ENCODE peak calls at places on chromosomes 13 and 19, in nine cellular contexts. W, N, A, I, S, R, B, Z and E are unnamed samples.

GRCh38 chr13:72970956-72971355 is 87.8 kb upstream of the KLF5 start:
- DNase-seq in W (peak; percentile 59), N (no peak), A (no peak), I (no peak), S (no peak), R (peak; percentile 74), B (no peak), Z (peak; percentile 12), E (no peak)

GRCh38 chr13:93224545-93224944 is 2.1 kb upstream of the GPC6 start:
- DNase-seq in W (peak; percentile 25), N (peak; percentile 67), A (no peak), I (no peak), S (no peak), R (peak; percentile 95), B (peak; percentile 41), Z (peak; percentile 63), E (no peak)

GRCh38 chr19:30648321-30648720 is 276.1 kb downstream of the ZNF536 start:
- DNase-seq in W (no peak), N (no peak), A (no peak), I (no peak), S (no peak), R (no peak), B (no peak), Z (peak; percentile 23), E (no peak)

GRCh38 chr13:61111529-61111928 is 304.1 kb downstream of the PCDH20 start:
- DNase-seq in W (no peak), N (no peak), A (no peak), I (no peak), S (no peak), R (no peak), B (no peak), Z (no peak), E (no peak)

GRCh38 chr13:23160241-23161175 is 20.3 kb upstream of the SGCG start:
- DNase-seq in W (no peak), N (peak; percentile 53), A (no peak), I (no peak), S (no peak), R (peak; percentile 2), B (peak; percentile 45), Z (no peak), E (peak; percentile 57)

GRCh38 chr13:103349664-103350063 is 283.4 kb upstream of the SLC10A2 start:
- DNase-seq in W (no peak), N (no peak), A (no peak), I (no peak), S (no peak), R (no peak), B (peak; percentile 72), Z (no peak), E (no peak)

GRCh38 chr19:58520257-58520599 is 618 bp upstream of the ZBTB45 start:
- DNase-seq in W (no peak), N (no peak), A (no peak), I (no peak), S (no peak), R (no peak), B (no peak), Z (no peak), E (no peak)

GRCh38 chr13:109481046-109481445 is 305.3 kb downstream of the IRS2 start:
- DNase-seq in W (peak; percentile 88), N (no peak), A (no peak), I (no peak), S (no peak), R (peak; percentile 20), B (no peak), Z (no peak), E (no peak)

GRCh38 chr13:24096659-24097058 is 63.9 kb upstream of the SPATA13 start:
- DNase-seq in W (no peak), N (no peak), A (no peak), I (no peak), S (no peak), R (no peak), B (no peak), Z (no peak), E (no peak)

GRCh38 chr13:29566864-29567263 is 28.6 kb downstream of the SLC7A1 start:
- DNase-seq in W (no peak), N (no peak), A (no peak), I (no peak), S (no peak), R (no peak), B (peak; percentile 8), Z (no peak), E (no peak)

GRCh38 chr19:4172861-4173473 is 9.4 kb downstream of the SIRT6 start:
- DNase-seq in W (peak; percentile 7), N (peak; percentile 92), A (peak; percentile 84), I (peak; percentile 77), S (peak; percentile 53), R (peak; percentile 30), B (peak; percentile 89), Z (peak; percentile 49), E (peak; percentile 48)

GRCh38 chr13:113216165-113217056 is 7.0 kb downstream of the CUL4A start:
- DNase-seq in W (peak; percentile 52), N (peak; percentile 61), A (peak; percentile 29), I (no peak), S (no peak), R (peak; percentile 84), B (peak; percentile 88), Z (peak; percentile 60), E (peak; percentile 70)

GRCh38 chr13:20136781-20137703 is 23.8 kb downstream of the GJA3 start:
- DNase-seq in W (no peak), N (peak; percentile 79), A (no peak), I (peak; percentile 44), S (no peak), R (peak; percentile 9), B (no peak), Z (no peak), E (no peak)

GRCh38 chr13:92510416-92510815 is 716.2 kb upstream of the GPC6 start:
- DNase-seq in W (peak; percentile 36), N (no peak), A (no peak), I (no peak), S (no peak), R (peak; percentile 72), B (no peak), Z (peak; percentile 42), E (peak; percentile 3)

GRCh38 chr19:51101171-51101865 is 6.9 kb downstream of the CTU1 start:
- DNase-seq in W (no peak), N (no peak), A (no peak), I (no peak), S (no peak), R (no peak), B (no peak), Z (no peak), E (no peak)

GRCh38 chr19:5896365-5897076 is 7.1 kb downstream of the NDUFA11 start:
- DNase-seq in W (no peak), N (no peak), A (no peak), I (no peak), S (no peak), R (no peak), B (no peak), Z (no peak), E (no peak)

GRCh38 chr19:6417713-6418561 is 6.7 kb downstream of the KHSRP start:
- DNase-seq in W (no peak), N (peak; percentile 66), A (no peak), I (no peak), S (no peak), R (peak; percentile 13), B (no peak), Z (no peak), E (no peak)

GRCh38 chr13:45728759-45729158 is 26.6 kb downstream of the CBY2 start:
- DNase-seq in W (no peak), N (peak; percentile 66), A (no peak), I (no peak), S (no peak), R (no peak), B (peak; percentile 46), Z (no peak), E (peak; percentile 15)

DNA sequence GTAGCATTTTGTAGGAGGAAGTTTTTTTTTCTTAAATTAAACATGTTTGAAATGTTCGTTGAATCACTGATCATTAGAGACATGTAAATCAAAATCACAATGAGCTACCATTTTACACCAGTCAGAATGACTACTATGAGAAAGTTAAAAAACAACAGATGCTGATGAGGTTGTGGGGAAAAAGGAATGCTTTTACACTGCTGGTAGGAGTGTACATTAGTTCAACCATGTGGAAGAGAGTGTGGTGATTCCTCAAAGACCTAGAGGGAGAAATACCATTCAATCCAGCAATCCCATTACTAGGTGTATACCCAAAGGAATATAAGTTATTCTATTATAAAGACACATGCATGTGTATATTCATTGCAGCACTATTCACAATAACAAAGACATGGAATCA is 122.0 kb upstream of the ARGLU1 start:
- DNase-seq in W (no peak), N (no peak), A (no peak), I (no peak), S (no peak), R (peak; percentile 8), B (no peak), Z (no peak), E (no peak)
- H3K27me3 ChIP-seq in W (no peaks in the 10 kb centered on the region), N (no peaks in the 10 kb centered on the region), A (no peaks in the 10 kb centered on the region), I (no peaks in the 10 kb centered on the region), S (no peaks in the 10 kb centered on the region), R (no peaks in the 10 kb centered on the region), B (no peaks in the 10 kb centered on the region), Z (peaks cover 4% of the 10 kb centered on the region), E (no peaks in the 10 kb centered on the region)

DNA sequence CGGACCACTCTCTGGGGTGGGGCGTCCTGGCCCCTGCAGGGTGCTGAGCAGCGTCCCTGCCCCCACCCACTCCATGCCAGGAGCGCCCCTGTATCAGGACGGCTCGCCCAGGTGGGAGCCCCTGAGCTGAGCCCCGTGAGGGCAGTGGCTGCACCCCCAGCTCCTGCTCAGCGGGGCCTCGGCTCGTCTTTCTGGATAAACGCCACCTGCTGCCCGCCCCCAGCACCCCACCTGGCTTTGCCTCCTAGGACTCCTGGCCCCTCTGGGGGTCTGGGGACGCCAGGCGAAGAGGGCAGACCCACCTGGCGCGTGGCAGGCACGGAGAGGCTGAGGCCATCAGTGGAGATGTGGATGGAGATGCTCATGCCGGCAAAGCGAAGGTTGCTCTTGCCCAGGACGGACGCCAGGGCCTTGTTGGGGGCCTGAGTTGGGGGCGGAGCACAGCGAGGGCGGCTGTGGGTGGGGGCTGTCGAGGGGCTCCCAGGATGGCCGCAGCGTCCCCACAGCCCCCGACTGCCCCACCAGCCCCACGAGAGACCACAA is 22.3 kb downstream of the SHC2 start:
- DNase-seq in W (no peak), N (no peak), A (no peak), I (no peak), S (no peak), R (no peak), B (no peak), Z (no peak), E (no peak)
- H3K27me3 ChIP-seq in W (no peaks in the 10 kb centered on the region), N (no peaks in the 10 kb centered on the region), A (no peaks in the 10 kb centered on the region), I (no peaks in the 10 kb centered on the region), S (no peaks in the 10 kb centered on the region), R (no peaks in the 10 kb centered on the region), B (no peaks in the 10 kb centered on the region), Z (peaks cover 22% of the 10 kb centered on the region), E (no peaks in the 10 kb centered on the region)

DNA sequence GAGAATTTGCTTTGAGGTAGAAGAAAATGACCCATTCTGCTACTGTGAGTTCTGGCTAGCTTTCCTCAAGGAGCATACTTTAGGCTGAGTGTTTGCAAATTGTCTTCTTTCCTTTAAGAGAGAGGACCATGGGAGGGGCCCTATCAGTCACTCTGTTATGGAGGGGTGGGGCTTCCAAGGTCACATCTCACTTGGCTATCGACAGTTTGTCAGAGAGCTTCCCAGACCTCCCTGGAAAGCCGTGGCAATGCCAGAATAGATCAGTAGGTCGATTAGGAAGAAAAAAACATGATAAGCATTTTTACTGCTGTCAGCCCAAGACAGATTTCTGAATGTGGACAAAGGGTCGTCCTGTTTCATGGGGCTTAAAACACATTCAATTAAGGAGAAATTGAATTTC is 93.3 kb downstream of the OXGR1 start:
- DNase-seq in W (no peak), N (no peak), A (no peak), I (no peak), S (no peak), R (peak; percentile 4), B (no peak), Z (no peak), E (no peak)
- H3K27me3 ChIP-seq in W (no peaks in the 10 kb centered on the region), N (no peaks in the 10 kb centered on the region), A (no peaks in the 10 kb centered on the region), I (no peaks in the 10 kb centered on the region), S (no peaks in the 10 kb centered on the region), R (no peaks in the 10 kb centered on the region), B (no peaks in the 10 kb centered on the region), Z (no peaks in the 10 kb centered on the region), E (no peaks in the 10 kb centered on the region)

GRCh38 chr19:13162749-13163608 is 12.8 kb downstream of the IER2 start:
- DNase-seq in W (peak; percentile 96), N (peak; percentile 97), A (peak; percentile 97), I (peak; percentile 85), S (peak; percentile 84), R (peak; percentile 98), B (peak; percentile 97), Z (peak; percentile 88), E (peak; percentile 100)
- H3K27me3 ChIP-seq in W (no peaks in the 10 kb centered on the region), N (no peaks in the 10 kb centered on the region), A (no peaks in the 10 kb centered on the region), I (no peaks in the 10 kb centered on the region), S (no peaks in the 10 kb centered on the region), R (no peaks in the 10 kb centered on the region), B (no peaks in the 10 kb centered on the region), Z (no peaks in the 10 kb centered on the region), E (no peaks in the 10 kb centered on the region)